ENCODE peak calls at places on chromosomes 3 and 15, in six cellular contexts. P is stomach, D is HepG2, G is transverse colon, L is sigmoid colon, C is H1. T is an unnamed sample.

GRCh38 chr15:47586653-47587224 is 130.6 kb upstream of the SEMA6D start:
- DNase-seq in P (no peak), D (no peak), G (peak), L (no peak), C (no peak), T (no peak)

GRCh38 chr3:64985072-64985471 is 297.3 kb upstream of the ADAMTS9 start:
- DNase-seq in P (no peak), D (no peak), G (no peak), L (no peak), C (no peak), T (no peak)

GRCh38 chr3:195030791-195031321 is 240.1 kb downstream of the XXYLT1 start:
- DNase-seq in P (no peak), D (peak), G (no peak), L (no peak), C (no peak), T (no peak)

GRCh38 chr3:12139111-12139511 is 19.6 kb downstream of the TIMP4 start:
- DNase-seq in P (no peak), D (peak), G (peak), L (no peak), C (no peak), T (peak)

GRCh38 chr3:63290686-63291085 is 12.6 kb downstream of the SYNPR start:
- DNase-seq in P (no peak), D (no peak), G (no peak), L (no peak), C (no peak), T (no peak)

GRCh38 chr3:79976466-79976865 is 208.7 kb upstream of the ROBO1 start:
- DNase-seq in P (no peak), D (no peak), G (no peak), L (no peak), C (no peak), T (no peak)

GRCh38 chr3:78645628-78646310 is 1122.0 kb downstream of the ROBO1 start:
- DNase-seq in P (no peak), D (peak), G (no peak), L (no peak), C (no peak), T (no peak)

GRCh38 chr15:57205027-57205855 is 171.1 kb upstream of the CGNL1 start:
- DNase-seq in P (no peak), D (no peak), G (no peak), L (no peak), C (no peak), T (no peak)

GRCh38 chr3:29922990-29923746 is 642.3 kb downstream of the RBMS3 start:
- DNase-seq in P (no peak), D (peak), G (peak), L (peak), C (no peak), T (no peak)

GRCh38 chr15:30038667-30039523 is 43.9 kb upstream of the GOLGA8J start:
- DNase-seq in P (no peak), D (no peak), G (peak), L (no peak), C (no peak), T (no peak)

GRCh38 chr3:71245971-71246860 is 337.3 kb downstream of the FOXP1 start:
- DNase-seq in P (no peak), D (peak), G (no peak), L (no peak), C (no peak), T (peak)

GRCh38 chr3:17730318-17730967 is 12.0 kb downstream of the TBC1D5 start:
- DNase-seq in P (no peak), D (peak), G (peak), L (no peak), C (no peak), T (no peak)

GRCh38 chr3:17850448-17850847 is 108.0 kb upstream of the TBC1D5 start:
- DNase-seq in P (no peak), D (no peak), G (no peak), L (no peak), C (no peak), T (no peak)

GRCh38 chr3:185176756-185177359 is 24.0 kb upstream of the C3orf70 start:
- DNase-seq in P (no peak), D (peak), G (peak), L (no peak), C (peak), T (peak)

GRCh38 chr15:67481680-67482079 is 39.3 kb upstream of the C15orf61 start:
- DNase-seq in P (no peak), D (no peak), G (no peak), L (no peak), C (no peak), T (no peak)

GRCh38 chr3:155556531-155556930 is 188.3 kb downstream of the PLCH1 start:
- DNase-seq in P (no peak), D (no peak), G (no peak), L (no peak), C (no peak), T (no peak)

GRCh38 chr3:170331143-170331542 is 26.4 kb upstream of the SKIL start:
- DNase-seq in P (peak), D (peak), G (peak), L (no peak), C (peak), T (no peak)

GRCh38 chr15:58384667-58385066 is 47.1 kb upstream of the LIPC start:
- DNase-seq in P (no peak), D (no peak), G (no peak), L (no peak), C (no peak), T (no peak)

GRCh38 chr3:43996379-43997301 is 245.0 kb upstream of the TOPAZ1 start:
- DNase-seq in P (no peak), D (no peak), G (no peak), L (no peak), C (peak), T (no peak)

DNA sequence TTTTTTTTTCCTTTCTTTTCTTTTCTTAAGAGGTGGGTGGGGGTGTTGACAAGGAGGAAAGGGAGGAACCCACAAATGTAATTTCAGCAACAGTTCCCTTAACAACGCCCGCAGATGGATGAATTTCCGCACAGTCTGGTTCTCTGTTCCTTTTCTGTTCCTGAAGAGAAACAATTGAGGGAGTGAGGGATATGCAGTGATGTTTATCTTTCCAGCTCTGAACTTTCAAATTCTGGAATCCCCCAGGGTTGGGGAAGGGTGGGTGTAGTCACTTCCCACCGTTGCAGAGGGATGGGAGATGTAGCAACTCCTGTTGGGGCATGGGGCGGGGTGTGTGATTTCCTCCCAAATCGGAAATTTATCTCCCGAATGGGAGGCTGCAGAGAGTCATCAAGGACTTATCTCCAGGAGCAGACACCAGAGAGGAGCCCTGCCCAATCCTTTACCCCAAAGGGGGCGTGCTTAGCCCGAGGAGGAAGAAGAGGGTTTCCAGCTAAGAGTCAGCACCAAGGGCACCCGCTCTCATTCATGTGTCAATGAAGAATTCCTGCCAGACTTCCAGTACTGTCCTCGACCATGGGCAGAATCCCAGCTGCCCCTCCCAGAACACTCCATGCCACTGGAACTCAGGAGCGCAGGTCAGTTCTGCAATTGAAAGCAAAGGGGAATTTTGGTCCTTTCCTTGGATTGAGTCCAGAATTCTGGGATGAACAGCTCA is 35.0 kb upstream of the CFAP161 start:
- DNase-seq in P (no peak), D (no peak), G (no peak), L (peak), C (peak), T (no peak)
- TF ChIP-seq EP300 in P (no peak), D (no peak), G (no peak), L (no peak), C (no peak), T (no peak)

DNA sequence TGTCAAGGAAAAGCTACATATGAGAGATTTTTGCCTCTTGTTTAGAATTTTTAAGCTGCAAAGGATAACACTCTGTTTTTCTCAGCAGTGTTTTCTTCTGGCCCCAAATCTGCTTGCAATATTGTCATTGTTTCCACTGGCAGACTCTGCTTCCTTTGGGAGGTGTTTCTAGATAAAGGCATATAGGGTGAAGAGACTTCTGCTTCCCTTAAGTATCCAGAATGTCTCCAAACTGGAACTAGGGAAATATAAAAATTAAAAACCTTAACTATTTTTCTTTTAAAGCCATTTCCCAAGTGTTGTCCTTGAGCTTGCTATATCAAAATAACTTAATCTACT is 225.8 kb downstream of the CGGBP1 start:
- DNase-seq in P (no peak), D (no peak), G (no peak), L (no peak), C (no peak), T (no peak)
- TF ChIP-seq EP300 in P (no peak), D (no peak), G (no peak), L (no peak), C (no peak), T (no peak)

DNA sequence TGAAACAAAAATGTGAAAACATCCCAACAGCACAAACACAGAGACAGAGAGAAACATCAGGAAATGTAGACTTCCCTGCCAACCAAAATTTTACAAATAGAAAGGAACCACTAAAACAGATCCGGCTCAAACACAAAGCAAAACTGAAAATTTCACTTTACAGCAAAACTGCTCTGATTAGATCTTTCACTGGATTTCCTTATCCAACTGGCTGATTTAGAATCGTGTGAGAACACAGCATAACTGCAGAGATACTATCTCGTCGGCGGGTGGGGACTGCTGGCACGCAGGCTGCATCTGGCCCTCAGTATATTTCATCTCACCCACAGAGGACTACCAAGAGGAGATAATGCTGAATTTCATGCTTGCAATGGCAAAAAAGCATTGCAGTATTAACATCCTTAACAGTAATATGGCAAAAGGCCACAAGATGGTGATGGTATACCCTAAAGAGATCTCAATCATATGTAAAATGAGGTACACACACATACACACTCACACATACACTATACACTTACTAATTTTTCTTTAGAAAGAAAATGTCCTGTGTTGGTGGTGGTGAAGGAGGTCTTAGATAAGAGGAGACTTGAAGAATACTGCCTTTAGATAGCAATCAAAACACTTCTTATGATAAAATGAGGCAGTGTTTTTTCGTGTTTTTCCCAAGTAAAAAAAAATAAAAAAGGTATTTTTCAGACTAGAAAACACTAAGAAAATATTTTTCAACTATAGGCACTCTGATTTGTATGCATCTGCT is 10.6 kb upstream of the LEO1 start:
- DNase-seq in P (no peak), D (peak), G (no peak), L (no peak), C (no peak), T (no peak)
- TF ChIP-seq EP300 in P (no peak), D (no peak), G (no peak), L (no peak), C (no peak), T (no peak)

GRCh38 chr15:70071799-70072198 is 25.9 kb downstream of the TLE3 start:
- DNase-seq in P (no peak), D (no peak), G (no peak), L (no peak), C (no peak), T (no peak)
- TF ChIP-seq EP300 in P (no peak), D (no peak), G (no peak), L (no peak), C (no peak), T (no peak)

DNA sequence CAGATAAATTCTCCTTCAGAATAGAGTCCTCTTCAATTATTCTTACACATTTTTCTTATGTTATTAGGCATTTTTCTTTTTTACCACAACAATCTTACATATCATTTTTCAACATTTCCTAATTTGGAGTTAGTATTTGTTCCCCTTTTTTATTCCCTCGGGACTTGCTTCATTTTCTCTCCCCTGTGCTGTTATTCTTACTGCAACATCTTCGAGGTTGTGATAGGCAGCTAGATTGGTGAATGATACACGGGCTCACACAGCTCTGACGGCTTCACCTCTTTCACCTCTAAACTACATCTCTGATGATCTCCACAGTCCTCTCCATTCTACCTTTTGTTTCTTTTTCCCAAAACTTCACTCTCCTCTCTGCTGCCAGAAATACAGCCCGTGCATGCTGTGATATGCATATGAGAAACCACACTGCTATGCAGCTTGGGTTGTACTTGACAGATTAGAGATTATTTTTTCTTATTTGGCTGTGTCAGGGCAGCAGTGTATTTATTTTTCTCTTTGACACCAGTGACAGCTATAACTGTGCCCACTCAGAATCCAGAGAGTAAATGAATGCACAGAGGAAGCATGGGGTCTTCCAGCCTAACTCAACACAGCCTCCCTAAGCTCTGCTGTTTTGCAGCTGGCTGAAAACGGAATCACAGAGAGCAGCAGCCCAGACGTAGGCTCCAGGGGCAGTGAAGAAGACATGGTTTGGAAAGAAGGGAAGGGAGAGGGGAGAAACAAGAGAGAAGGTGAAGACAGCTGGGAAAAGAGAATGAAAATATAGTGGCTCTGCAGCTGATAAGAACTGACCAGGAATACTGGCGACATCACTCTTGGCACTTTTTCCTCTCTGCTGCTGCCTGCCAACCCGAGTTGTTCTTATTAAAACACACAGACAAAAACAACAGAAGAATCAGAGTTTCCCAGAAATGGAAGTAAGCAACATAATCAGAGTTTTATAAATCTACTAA is 61.8 kb downstream of the SLC9A9 start:
- DNase-seq in P (peak), D (no peak), G (peak), L (peak), C (no peak), T (peak)
- TF ChIP-seq EP300 in P (no peak), D (no peak), G (no peak), L (no peak), C (no peak), T (no peak)

DNA sequence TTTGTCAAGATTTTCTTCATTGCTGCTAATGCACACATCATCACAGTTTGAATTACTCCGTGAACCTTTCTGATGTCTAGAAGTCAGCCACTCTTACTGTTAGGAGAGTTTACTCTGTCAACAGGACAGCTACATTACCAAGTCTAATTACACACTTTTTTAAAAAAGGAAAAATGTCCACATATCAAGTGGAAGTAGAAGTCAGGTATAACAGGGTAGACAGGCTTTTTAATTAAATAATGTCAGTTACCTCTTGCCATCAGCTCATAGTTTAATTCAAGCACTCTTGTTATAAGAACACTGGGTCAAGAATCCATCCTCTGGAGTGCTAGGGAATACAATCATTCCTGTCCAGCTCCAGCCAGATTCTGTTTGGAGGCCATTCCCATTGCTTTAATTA is 232.8 kb downstream of the TAFA4 start:
- DNase-seq in P (no peak), D (no peak), G (no peak), L (no peak), C (no peak), T (no peak)
- TF ChIP-seq EP300 in P (no peak), D (no peak), G (no peak), L (no peak), C (no peak), T (no peak)

GRCh38 chr15:31365655-31366127 is 39.1 kb downstream of the KLF13 start:
- DNase-seq in P (peak), D (no peak), G (peak), L (peak), C (peak), T (peak)
- TF ChIP-seq EP300 in P (peak), D (no peak), G (peak), L (peak), C (no peak), T (peak)

DNA sequence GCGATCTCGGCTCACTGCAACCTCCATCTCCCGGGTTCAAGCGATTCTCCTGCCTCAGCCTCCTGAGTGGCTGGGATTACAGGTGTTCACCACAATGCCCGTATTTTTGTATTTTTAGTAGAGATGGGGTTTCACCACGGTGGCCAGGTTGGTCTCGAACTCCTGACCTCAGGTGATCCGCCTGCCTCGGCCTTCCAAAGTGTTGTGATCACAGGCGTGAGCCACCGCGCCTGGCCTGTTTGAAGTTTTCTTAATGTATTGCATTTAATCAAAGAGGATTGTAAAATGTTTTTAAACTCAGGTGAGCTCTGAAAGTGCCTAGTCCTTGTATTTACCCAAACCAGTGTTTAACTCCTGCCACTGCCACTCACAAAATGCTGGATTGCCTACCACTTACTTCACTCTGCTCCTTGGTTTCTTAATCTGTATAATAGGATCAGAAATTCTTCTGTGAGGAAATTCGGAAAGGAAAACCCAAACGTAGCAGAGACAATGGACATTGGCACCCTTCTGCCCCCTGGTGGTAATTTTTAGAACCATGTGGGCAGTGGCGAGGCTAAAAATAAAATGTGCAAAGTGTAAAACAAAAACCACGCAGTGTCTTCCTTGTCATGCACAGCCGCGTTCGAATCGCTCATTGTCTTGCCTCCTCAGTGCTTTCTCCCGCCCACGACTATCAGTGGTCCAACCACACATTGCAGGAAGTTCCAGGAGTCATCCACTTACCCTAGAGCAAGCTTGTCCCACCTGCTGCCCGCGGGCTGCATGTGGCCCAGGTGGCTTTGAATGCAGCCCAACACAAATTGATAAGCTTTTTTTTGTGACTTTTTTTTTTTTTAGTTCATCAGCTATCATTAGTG is 27.3 kb downstream of the CEP19 start:
- DNase-seq in P (peak), D (peak), G (peak), L (peak), C (peak), T (peak)
- TF ChIP-seq EP300 in P (no peak), D (no peak), G (no peak), L (no peak), C (no peak), T (no peak)

GRCh38 chr15:76059320-76060097 is at the start of gene TMEM266:
- DNase-seq in P (peak), D (no peak), G (peak), L (no peak), C (peak), T (peak)

GRCh38 chr15:76058714-76059319 is 968 bp upstream of the TMEM266 start:
- DNase-seq in P (no peak), D (peak), G (no peak), L (no peak), C (no peak), T (no peak)

GRCh38 chr15:76061700-76062099 is 1.9 kb downstream of the TMEM266 start:
- DNase-seq in P (no peak), D (no peak), G (no peak), L (no peak), C (no peak), T (no peak)

GRCh38 chr15:76062282-76062681 is 2.5 kb downstream of the TMEM266 start:
- DNase-seq in P (no peak), D (no peak), G (no peak), L (no peak), C (no peak), T (no peak)

GRCh38 chr15:76060098-76060989 is 559 bp downstream of the TMEM266 start:
- DNase-seq in P (no peak), D (no peak), G (no peak), L (no peak), C (no peak), T (no peak)
- TF ChIP-seq EP300 in P (no peak), D (no peak), G (no peak), L (no peak), C (no peak), T (no peak)